ENCODE peak calls at places on chromosomes 2 and 18, in four cellular contexts. H, Y, O and A are unnamed samples.
A peak's percentile ranks its signal among the peaks of the same experiment; 100 is the strongest.

GRCh38 chr2:70132244-70133126 is 45.2 kb downstream of the PCBP1 start:
- DNase-seq in O (peak; percentile 68), H (peak; percentile 77), Y (peak; percentile 56), A (peak; percentile 56)

GRCh38 chr2:210477496-210477895 is 937 bp upstream of the LANCL1 start:
- DNase-seq in Y (peak; percentile 74), H (no peak), O (no peak), A (no peak)

GRCh38 chr2:36373149-36373880 is 17.7 kb downstream of the CRIM1 start:
- DNase-seq in O (no peak), Y (no peak), H (no peak), A (no peak)

GRCh38 chr18:26621161-26622026 is 73.0 kb upstream of the KCTD1 start:
- DNase-seq in H (no peak), O (no peak), Y (peak; percentile 66), A (no peak)

GRCh38 chr2:128813352-128814034 is 494.8 kb upstream of the HS6ST1 start:
- DNase-seq in O (no peak), Y (no peak), H (no peak), A (no peak)

GRCh38 chr2:88545118-88545517 is 82.1 kb downstream of the EIF2AK3 start:
- DNase-seq in H (no peak), O (no peak), Y (peak; percentile 52), A (no peak)

GRCh38 chr2:7826656-7827055 is 855.2 kb upstream of the ID2 start:
- DNase-seq in H (no peak), O (no peak), Y (no peak), A (no peak)

GRCh38 chr2:193701484-193701883 is 1506.8 kb upstream of the TMEFF2 start:
- DNase-seq in O (no peak), H (no peak), Y (no peak), A (no peak)

GRCh38 chr18:37299471-37300304 is 265.9 kb downstream of the CELF4 start:
- DNase-seq in O (peak; percentile 80), H (peak; percentile 80), Y (peak; percentile 77), A (no peak)

GRCh38 chr2:134988994-134989605 is 58.1 kb downstream of the MAP3K19 start:
- DNase-seq in O (no peak), H (no peak), Y (no peak), A (no peak)

GRCh38 chr18:74589021-74589420 is 8.6 kb upstream of the ZNF407 start:
- DNase-seq in H (no peak), O (no peak), Y (no peak), A (no peak)

GRCh38 chr2:75516378-75517122 is 44.2 kb downstream of the EVA1A start:
- DNase-seq in H (no peak), O (no peak), Y (no peak), A (no peak)

GRCh38 chr2:201233192-201234166 is 26.9 kb upstream of the CASP8 start:
- DNase-seq in O (no peak), H (peak; percentile 95), Y (peak; percentile 35), A (peak; percentile 76)

GRCh38 chr2:68238955-68239822 is 13.1 kb downstream of the PPP3R1 start:
- DNase-seq in Y (no peak), H (no peak), O (no peak), A (no peak)

GRCh38 chr18:6920099-6920955 is 190.8 kb downstream of the ARHGAP28 start:
- DNase-seq in Y (peak; percentile 82), H (peak; percentile 87), O (no peak), A (no peak)

GRCh38 chr2:10124538-10125045 is 2.1 kb downstream of the RRM2 start:
- DNase-seq in H (peak; percentile 65), Y (peak; percentile 62), O (no peak), A (no peak)

GRCh38 chr18:34626404-34627137 is 83.5 kb upstream of the DTNA start:
- DNase-seq in O (no peak), Y (no peak), H (no peak), A (no peak)

GRCh38 chr2:221758076-221758475 is 186.0 kb upstream of the EPHA4 start:
- DNase-seq in H (no peak), Y (no peak), O (no peak), A (no peak)

GRCh38 chr2:82316573-82317371 is 2012.2 kb upstream of the LRRTM1 start:
- DNase-seq in O (no peak), H (no peak), Y (no peak), A (no peak)

GRCh38 chr2:229422005-229422404 is 150.9 kb upstream of the PID1 start:
- DNase-seq in H (no peak), Y (no peak), O (no peak), A (no peak)

GRCh38 chr2:193806088-193806774 is 1611.5 kb upstream of the TMEFF2 start:
- DNase-seq in Y (peak; percentile 18), H (no peak), O (no peak), A (no peak)

GRCh38 chr18:23171581-23172156 is 36.4 kb downstream of the CABLES1 start:
- DNase-seq in O (no peak), H (no peak), Y (no peak), A (no peak)

DNA sequence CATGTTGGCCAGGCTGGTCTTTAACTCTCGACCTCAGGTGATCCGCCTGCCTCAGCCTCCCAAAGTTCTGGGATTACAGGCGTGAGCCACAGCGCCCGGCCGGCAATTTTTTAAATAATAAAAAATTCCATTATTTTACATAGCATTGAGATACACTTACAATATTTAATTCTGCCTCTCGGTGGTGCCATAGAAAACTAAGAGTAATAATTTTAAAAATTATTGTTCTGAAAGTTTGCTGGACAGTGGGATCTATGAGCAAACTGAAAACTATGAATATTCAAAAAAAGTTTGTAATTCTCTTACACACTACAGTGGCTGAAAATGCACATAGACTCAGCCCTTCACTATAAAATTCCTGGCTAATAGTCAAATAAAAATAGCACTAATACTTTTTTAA is 90.9 kb upstream of the STON1 start:
- DNase-seq in Y (no peak), O (no peak), H (no peak), A (no peak)
- TF ChIP-seq CTCF in Y (no peak), O (no peak), H (no peak), A (no peak)

DNA sequence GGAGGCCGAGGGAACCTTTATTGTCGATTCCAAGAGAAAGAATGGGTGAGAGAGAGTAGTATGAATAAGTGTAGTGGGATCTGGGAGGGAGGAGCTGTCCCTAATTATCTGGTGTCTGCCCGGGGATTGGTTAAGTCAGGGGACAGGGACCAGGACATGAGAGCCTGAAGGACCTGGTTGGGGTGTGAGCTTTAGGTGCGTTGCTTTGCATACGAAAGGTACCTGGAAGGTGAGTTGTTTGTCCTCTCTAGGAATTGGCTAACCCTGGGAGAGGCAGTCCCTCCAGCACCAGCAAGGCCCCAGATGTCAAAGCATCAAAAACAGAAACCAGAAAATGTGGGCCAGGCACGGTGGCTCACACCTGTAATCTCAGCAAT is 48.1 kb upstream of the RPL31 start:
- DNase-seq in Y (no peak), H (no peak), O (no peak), A (no peak)
- H3K4me3 ChIP-seq in Y (no peak overlapping the region), H (no peak overlapping the region), O (no peak overlapping the region), A (no peak overlapping the region)

GRCh38 chr2:55617160-55618024 is at the start of gene PPP4R3B:
- DNase-seq in Y (peak; percentile 99), H (peak; percentile 99), O (peak; percentile 100), A (peak; percentile 98)
- TF ChIP-seq CTCF in Y (peak; percentile 81), H (peak; percentile 78), O (peak; percentile 46), A (peak; percentile 21)

GRCh38 chr2:28594029-28594368 is 98.1 kb downstream of the PLB1 start:
- DNase-seq in H (no peak), Y (no peak), O (no peak), A (no peak)

GRCh38 chr2:28595323-28595722 is 99.5 kb downstream of the PLB1 start:
- DNase-seq in O (no peak), Y (no peak), H (no peak), A (no peak)

GRCh38 chr2:28593356-28593755 is 97.5 kb downstream of the PLB1 start:
- DNase-seq in Y (no peak), O (no peak), H (no peak), A (no peak)

GRCh38 chr2:28592481-28592880 is 96.6 kb downstream of the PLB1 start:
- DNase-seq in H (no peak), Y (no peak), O (no peak), A (no peak)

DNA sequence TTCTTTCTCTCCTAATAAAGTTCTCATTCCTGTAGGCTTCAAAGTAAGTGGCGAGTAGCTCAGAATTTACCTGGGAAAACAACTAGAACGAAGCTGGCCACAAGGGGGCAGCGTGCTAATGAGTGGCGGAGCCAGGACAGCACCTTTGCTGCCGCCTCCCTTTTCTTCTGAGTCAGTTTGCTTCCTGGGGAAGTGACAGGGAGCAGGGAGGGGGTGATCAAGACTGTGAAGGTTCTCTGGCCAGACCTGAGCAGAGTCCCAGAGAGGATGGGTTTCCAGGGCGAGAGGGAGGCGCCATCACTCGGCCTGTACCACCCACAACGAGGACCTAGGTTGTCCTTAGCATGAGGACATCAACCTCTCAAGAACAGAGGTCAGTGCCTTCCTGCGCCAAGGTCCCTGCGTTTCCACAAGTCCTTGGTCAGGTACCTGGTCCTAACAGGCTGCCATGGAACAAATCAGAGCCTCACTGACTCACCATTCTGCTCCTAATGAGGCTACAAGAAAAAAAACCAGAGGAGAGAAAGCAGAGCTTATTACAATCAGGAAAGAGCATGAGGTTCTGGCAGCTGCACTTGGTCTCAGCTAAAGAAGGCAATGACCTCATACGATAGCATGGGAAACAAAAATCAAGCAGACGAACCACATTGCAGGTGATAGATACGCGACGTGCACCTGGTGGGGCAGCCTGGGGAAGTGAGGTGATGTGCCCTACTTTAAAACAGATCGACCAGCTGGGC is 98.7 kb downstream of the PLB1 start:
- DNase-seq in H (peak; percentile 98), O (peak; percentile 92), Y (peak; percentile 96), A (peak; percentile 84)
- H3K4me3 ChIP-seq in H (peak overlapping the region; percentile 15), O (peak overlapping the region; percentile 11), Y (no peak overlapping the region), A (peak overlapping the region; percentile 0)

GRCh38 chr2:72576861-72577260 is 249.0 kb downstream of the EXOC6B start:
- DNase-seq in H (no peak), O (no peak), Y (no peak), A (no peak)

GRCh38 chr2:72579595-72580180 is 246.1 kb downstream of the EXOC6B start:
- DNase-seq in Y (no peak), O (no peak), H (no peak), A (no peak)

GRCh38 chr2:72583376-72583775 is 242.5 kb downstream of the EXOC6B start:
- DNase-seq in Y (no peak), O (no peak), H (no peak), A (no peak)

GRCh38 chr2:72576459-72576858 is 249.4 kb downstream of the EXOC6B start:
- DNase-seq in Y (no peak), O (no peak), H (no peak), A (no peak)

GRCh38 chr2:72581560-72582181 is 244.2 kb downstream of the EXOC6B start:
- DNase-seq in H (no peak), Y (no peak), O (no peak), A (no peak)
- TF ChIP-seq CTCF in H (no peak), Y (no peak), O (no peak), A (no peak)

GRCh38 chr2:219461669-219462068 is 27.0 kb downstream of the SPEG start:
- DNase-seq in H (no peak), Y (no peak), O (no peak), A (no peak)
- H3K4me3 ChIP-seq in H (no peak overlapping the region), Y (no peak overlapping the region), O (peak overlapping the region; percentile 49), A (no peak overlapping the region)

DNA sequence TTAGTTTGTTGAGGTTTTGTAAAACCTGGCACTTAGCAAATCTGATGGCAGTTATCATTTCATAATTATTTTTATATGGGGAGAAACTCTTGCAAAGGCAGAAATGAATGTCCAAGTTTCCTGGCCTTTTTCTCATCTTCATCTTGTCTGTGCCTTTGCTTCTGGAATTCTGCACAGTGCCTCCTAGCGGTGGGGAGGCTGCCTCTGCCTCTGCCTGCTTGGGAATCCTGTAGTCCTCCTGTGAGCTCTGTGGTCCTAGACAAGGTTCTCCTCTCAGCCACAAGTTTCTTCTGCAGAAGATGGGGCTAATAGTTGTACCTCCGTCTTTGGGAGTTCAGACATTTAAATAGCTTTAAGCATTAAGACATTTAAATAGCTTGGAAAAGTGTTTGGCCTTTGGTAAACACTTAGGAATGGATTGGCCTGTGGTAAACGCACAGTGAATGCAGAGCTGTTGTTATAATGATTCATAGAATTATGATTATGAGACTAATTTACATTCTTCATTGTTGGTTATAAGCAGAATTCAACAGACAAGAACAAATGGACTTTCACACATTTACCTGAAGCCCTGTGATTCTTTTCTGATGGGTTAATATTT is 101.2 kb downstream of the ZNF236 start:
- DNase-seq in O (no peak), Y (peak; percentile 54), H (no peak), A (no peak)
- TF ChIP-seq CTCF in O (peak; percentile 9), Y (no peak), H (peak; percentile 24), A (no peak)